ENCODE peak calls at places on chromosomes 6 and 20, in seven cellular contexts. O is neural progenitor cell; C is mucosa of descending colon; V is iPS DF 19.7; F is stimulated activated CD4-positive, alpha-beta T cell treated with anti-CD3 and anti-CD28 coated beads, Interleukin-1b, Interleukin-23, amount 100 ng/mL, for 1 hour; A is NCI-H1694 treated with DMSO at 0.1 percent for 48 hours; M is T-helper 17 cell. K is an unnamed sample.

GRCh38 chr6:18343741-18344140 is 43.4 kb upstream of the RNF144B start:
- DNase-seq in O (no peak), C (no peak), V (no peak), F (no peak), A (no peak), M (no peak), K (no peak)

GRCh38 chr6:46719099-46719498 is 16.1 kb downstream of the PLA2G7 start:
- DNase-seq in O (no peak), C (no peak), V (no peak), F (no peak), A (no peak), M (no peak), K (no peak)

GRCh38 chr6:13507306-13507855 is 20.0 kb upstream of the GFOD1 start:
- DNase-seq in O (no peak), C (no peak), V (no peak), F (no peak), A (no peak), M (no peak), K (peak)

GRCh38 chr6:93886416-93886815 is 467.1 kb upstream of the EPHA7 start:
- DNase-seq in O (no peak), C (no peak), V (no peak), F (no peak), A (no peak), M (no peak), K (no peak)

GRCh38 chr20:44350567-44350966 is 4.9 kb upstream of the HNF4A start:
- DNase-seq in O (no peak), C (no peak), V (no peak), F (no peak), A (no peak), M (no peak), K (no peak)

GRCh38 chr6:36267731-36268477 is 2.0 kb upstream of the PNPLA1 start:
- DNase-seq in O (no peak), C (no peak), V (no peak), F (no peak), A (no peak), M (no peak), K (no peak)

GRCh38 chr6:135438907-135439535 is 58.5 kb downstream of the AHI1 start:
- DNase-seq in O (peak), C (no peak), V (no peak), F (no peak), A (peak), M (no peak), K (peak)

GRCh38 chr20:25274891-25275812 is 27.3 kb downstream of the PYGB start:
- DNase-seq in O (no peak), C (no peak), V (no peak), F (no peak), A (no peak), M (no peak), K (no peak)

GRCh38 chr6:51468704-51469103 is 618.7 kb downstream of the PKHD1 start:
- DNase-seq in O (no peak), C (no peak), V (no peak), F (no peak), A (no peak), M (no peak), K (no peak)

GRCh38 chr6:87672641-87673040 is 29.4 kb downstream of the AKIRIN2 start:
- DNase-seq in O (no peak), C (no peak), V (no peak), F (no peak), A (no peak), M (no peak), K (no peak)

GRCh38 chr6:106448000-106448426 is 87.5 kb downstream of the CRYBG1 start:
- DNase-seq in O (no peak), C (peak), V (no peak), F (no peak), A (no peak), M (no peak), K (no peak)

GRCh38 chr6:158142789-158143188 is 25.3 kb downstream of the SERAC1 start:
- DNase-seq in O (no peak), C (no peak), V (no peak), F (no peak), A (no peak), M (no peak), K (no peak)

GRCh38 chr6:112357801-112358200 is 10.7 kb downstream of the RFPL4B start:
- DNase-seq in O (no peak), C (no peak), V (no peak), F (no peak), A (no peak), M (no peak), K (no peak)

GRCh38 chr6:36545767-36546663 is 1.3 kb downstream of the STK38 start:
- DNase-seq in O (peak), C (peak), V (no peak), F (no peak), A (no peak), M (no peak), K (peak)

GRCh38 chr6:113594726-113595125 is 262.4 kb upstream of the MARCKS start:
- DNase-seq in O (no peak), C (no peak), V (no peak), F (no peak), A (no peak), M (no peak), K (no peak)

GRCh38 chr6:149150301-149150700 is 167.2 kb upstream of the TAB2 start:
- DNase-seq in O (no peak), C (no peak), V (no peak), F (no peak), A (no peak), M (no peak), K (no peak)

GRCh38 chr20:63533871-63534393 is 3.2 kb downstream of the PTK6 start:
- DNase-seq in O (no peak), C (peak), V (no peak), F (no peak), A (no peak), M (no peak), K (no peak)

GRCh38 chr6:38080889-38081288 is 261.4 kb downstream of the ZFAND3 start:
- DNase-seq in O (no peak), C (peak), V (no peak), F (no peak), A (no peak), M (no peak), K (no peak)

GRCh38 chr6:38584731-38585130 is 55.0 kb downstream of the BTBD9 start:
- DNase-seq in O (no peak), C (no peak), V (no peak), F (no peak), A (no peak), M (no peak), K (no peak)

GRCh38 chr6:147099974-147100373 is 104.2 kb upstream of the STXBP5 start:
- DNase-seq in O (no peak), C (no peak), V (no peak), F (no peak), A (no peak), M (no peak), K (peak)

GRCh38 chr6:139388384-139388783 is 13.9 kb upstream of the CITED2 start:
- DNase-seq in O (no peak), C (no peak), V (no peak), F (no peak), A (no peak), M (no peak), K (no peak)

GRCh38 chr6:67986694-67987232 is 648.3 kb upstream of the ADGRB3 start:
- DNase-seq in O (no peak), C (no peak), V (no peak), F (no peak), A (no peak), M (no peak), K (peak)

GRCh38 chr20:1828786-1829131 is 66.4 kb upstream of the SIRPA start:
- DNase-seq in O (no peak), C (no peak), V (no peak), F (no peak), A (no peak), M (no peak), K (no peak)

GRCh38 chr6:44052419-44053011 is 74.7 kb downstream of the MRPL14 start:
- DNase-seq in O (peak), C (peak), V (no peak), F (no peak), A (no peak), M (no peak), K (no peak)

GRCh38 chr6:151071295-151071694 is 168.5 kb upstream of the AKAP12 start:
- DNase-seq in O (no peak), C (no peak), V (no peak), F (no peak), A (no peak), M (no peak), K (no peak)

GRCh38 chr6:43509984-43510826 is at the start of gene LRRC73:
- DNase-seq in O (peak), C (peak), V (no peak), F (peak), A (no peak), M (peak), K (peak)

GRCh38 chr6:158314737-158315136 is 2.5 kb downstream of the TULP4 start:
- DNase-seq in O (no peak), C (no peak), V (no peak), F (no peak), A (no peak), M (no peak), K (no peak)

GRCh38 chr20:41249371-41249770 is 68.2 kb downstream of the ZHX3 start:
- DNase-seq in O (peak), C (peak), V (no peak), F (no peak), A (no peak), M (no peak), K (no peak)

GRCh38 chr6:159473844-159474243 is 219.2 kb downstream of the SOD2 start:
- DNase-seq in O (no peak), C (peak), V (no peak), F (no peak), A (no peak), M (no peak), K (no peak)

GRCh38 chr6:83051386-83052172 is 14.1 kb downstream of the UBE3D start:
- DNase-seq in O (no peak), C (no peak), V (no peak), F (no peak), A (no peak), M (no peak), K (no peak)

GRCh38 chr6:163085861-163086562 is 328.5 kb upstream of the QKI start:
- DNase-seq in O (no peak), C (no peak), V (no peak), F (no peak), A (no peak), M (no peak), K (no peak)

GRCh38 chr6:113870917-113871316 is 13.8 kb downstream of the MARCKS start:
- DNase-seq in O (no peak), C (no peak), V (no peak), F (no peak), A (no peak), M (no peak), K (no peak)

GRCh38 chr20:1894471-1894950 is 696 bp upstream of the SIRPA start:
- DNase-seq in O (peak), C (peak), V (no peak), F (no peak), A (no peak), M (no peak), K (peak)

GRCh38 chr20:3074812-3075211 is 3.4 kb downstream of the OXT start:
- DNase-seq in O (no peak), C (no peak), V (no peak), F (no peak), A (no peak), M (no peak), K (peak)

GRCh38 chr6:33203443-33204164 is 851 bp upstream of the HSD17B8 start:
- DNase-seq in O (no peak), C (no peak), V (no peak), F (no peak), A (no peak), M (no peak), K (no peak)

GRCh38 chr6:152976749-152977148 is 6.1 kb downstream of the FBXO5 start:
- DNase-seq in O (peak), C (no peak), V (no peak), F (no peak), A (no peak), M (no peak), K (peak)

GRCh38 chr6:39426057-39426592 is 103.6 kb upstream of the KCNK16 start:
- DNase-seq in O (no peak), C (no peak), V (no peak), F (no peak), A (no peak), M (no peak), K (no peak)

K was measured in OCI-M1.